ENCODE peak calls at places on chromosomes 6 and 20, in five cellular contexts. One of them, this sample, is unnamed.

GRCh38 chr6:11710221-11710836 is 68.3 kb downstream of the ADTRP start:
- DNase-seq in HepG2: no peak
- DNase-seq in IMR-90: peak
- DNase-seq in H1: no peak
- DNase-seq in K562: no peak
- DNase-seq in this sample: no peak

GRCh38 chr6:131846023-131846663 is 38.3 kb downstream of the ENPP1 start:
- DNase-seq in HepG2: no peak
- DNase-seq in IMR-90: no peak
- DNase-seq in H1: no peak
- DNase-seq in K562: no peak
- DNase-seq in this sample: no peak

GRCh38 chr6:835476-836160 is 142.7 kb upstream of the EXOC2 start:
- DNase-seq in HepG2: no peak
- DNase-seq in IMR-90: no peak
- DNase-seq in H1: no peak
- DNase-seq in K562: no peak
- DNase-seq in this sample: peak

GRCh38 chr6:154197176-154197850 is 158.3 kb downstream of the OPRM1 start:
- DNase-seq in HepG2: no peak
- DNase-seq in IMR-90: peak
- DNase-seq in H1: no peak
- DNase-seq in K562: no peak
- DNase-seq in this sample: no peak

GRCh38 chr6:17226766-17227338 is 54.3 kb upstream of the RBM24 start:
- DNase-seq in HepG2: no peak
- DNase-seq in IMR-90: peak
- DNase-seq in H1: no peak
- DNase-seq in K562: no peak
- DNase-seq in this sample: no peak

GRCh38 chr20:10842116-10842515 is 168.3 kb upstream of the JAG1 start:
- DNase-seq in HepG2: no peak
- DNase-seq in IMR-90: no peak
- DNase-seq in H1: no peak
- DNase-seq in K562: no peak
- DNase-seq in this sample: no peak

GRCh38 chr20:1001981-1002681 is at the start of gene RSPO4:
- DNase-seq in HepG2: no peak
- DNase-seq in IMR-90: no peak
- DNase-seq in H1: peak
- DNase-seq in K562: no peak
- DNase-seq in this sample: no peak

GRCh38 chr6:125095501-125096301 is 57.9 kb upstream of the TPD52L1 start:
- DNase-seq in HepG2: no peak
- DNase-seq in IMR-90: peak
- DNase-seq in H1: no peak
- DNase-seq in K562: no peak
- DNase-seq in this sample: no peak

GRCh38 chr20:60170116-60170515 is 211.9 kb downstream of the CDH26 start:
- DNase-seq in HepG2: no peak
- DNase-seq in IMR-90: no peak
- DNase-seq in H1: no peak
- DNase-seq in K562: no peak
- DNase-seq in this sample: no peak

GRCh38 chr6:47094351-47094925 is 52.3 kb upstream of the ADGRF1 start:
- DNase-seq in HepG2: peak
- DNase-seq in IMR-90: peak
- DNase-seq in H1: no peak
- DNase-seq in K562: no peak
- DNase-seq in this sample: no peak

GRCh38 chr6:73236147-73236750 is 11.0 kb upstream of the KHDC1L start:
- DNase-seq in HepG2: no peak
- DNase-seq in IMR-90: peak
- DNase-seq in H1: no peak
- DNase-seq in K562: no peak
- DNase-seq in this sample: peak

GRCh38 chr20:25025091-25025861 is 32.7 kb downstream of the ACSS1 start:
- DNase-seq in HepG2: no peak
- DNase-seq in IMR-90: no peak
- DNase-seq in H1: no peak
- DNase-seq in K562: no peak
- DNase-seq in this sample: no peak

GRCh38 chr6:85114583-85114939 is 335.3 kb upstream of the NT5E start:
- DNase-seq in HepG2: no peak
- DNase-seq in IMR-90: no peak
- DNase-seq in H1: no peak
- DNase-seq in K562: no peak
- DNase-seq in this sample: no peak

GRCh38 chr20:34040300-34041015 is 46.7 kb downstream of the RALY start:
- DNase-seq in HepG2: no peak
- DNase-seq in IMR-90: no peak
- DNase-seq in H1: no peak
- DNase-seq in K562: no peak
- DNase-seq in this sample: no peak

GRCh38 chr20:34817072-34817471 is 8.4 kb downstream of the NCOA6 start:
- DNase-seq in HepG2: no peak
- DNase-seq in IMR-90: no peak
- DNase-seq in H1: no peak
- DNase-seq in K562: no peak
- DNase-seq in this sample: no peak

GRCh38 chr6:135128268-135128914 is 52.7 kb upstream of the MYB start:
- DNase-seq in HepG2: no peak
- DNase-seq in IMR-90: no peak
- DNase-seq in H1: no peak
- DNase-seq in K562: no peak
- DNase-seq in this sample: no peak

GRCh38 chr20:18276821-18277220 is 11.5 kb upstream of the ZNF133 start:
- DNase-seq in HepG2: peak
- DNase-seq in IMR-90: peak
- DNase-seq in H1: peak
- DNase-seq in K562: peak
- DNase-seq in this sample: peak

GRCh38 chr6:33702345-33702977 is 9.0 kb downstream of the UQCC2 start:
- DNase-seq in HepG2: peak
- DNase-seq in IMR-90: peak
- DNase-seq in H1: no peak
- DNase-seq in K562: peak
- DNase-seq in this sample: peak

GRCh38 chr6:18215436-18215835 is 48.9 kb downstream of the DEK start:
- DNase-seq in HepG2: no peak
- DNase-seq in IMR-90: no peak
- DNase-seq in H1: peak
- DNase-seq in K562: no peak
- DNase-seq in this sample: no peak

GRCh38 chr6:116697475-116697874 is 16.5 kb downstream of the KPNA5 start:
- DNase-seq in HepG2: no peak
- DNase-seq in IMR-90: no peak
- DNase-seq in H1: no peak
- DNase-seq in K562: no peak
- DNase-seq in this sample: no peak

GRCh38 chr6:23013776-23014175 is 444.4 kb downstream of the HDGFL1 start:
- DNase-seq in HepG2: no peak
- DNase-seq in IMR-90: peak
- DNase-seq in H1: no peak
- DNase-seq in K562: no peak
- DNase-seq in this sample: no peak

GRCh38 chr20:57439432-57439831 is 48.2 kb downstream of the RBM38 start:
- DNase-seq in HepG2: no peak
- DNase-seq in IMR-90: no peak
- DNase-seq in H1: no peak
- DNase-seq in K562: no peak
- DNase-seq in this sample: no peak

GRCh38 chr6:20013485-20013884 is 176.3 kb downstream of the ID4 start:
- DNase-seq in HepG2: no peak
- DNase-seq in IMR-90: no peak
- DNase-seq in H1: no peak
- DNase-seq in K562: no peak
- DNase-seq in this sample: no peak

GRCh38 chr6:157442296-157442695 is 61.3 kb downstream of the ZDHHC14 start:
- DNase-seq in HepG2: no peak
- DNase-seq in IMR-90: peak
- DNase-seq in H1: no peak
- DNase-seq in K562: no peak
- DNase-seq in this sample: no peak

GRCh38 chr6:20438462-20439070 is 36.9 kb downstream of the E2F3 start:
- DNase-seq in HepG2: no peak
- DNase-seq in IMR-90: no peak
- DNase-seq in H1: no peak
- DNase-seq in K562: no peak
- DNase-seq in this sample: no peak

GRCh38 chr6:153210083-153210482 is 79.0 kb upstream of the RGS17 start:
- DNase-seq in HepG2: no peak
- DNase-seq in IMR-90: peak
- DNase-seq in H1: no peak
- DNase-seq in K562: no peak
- DNase-seq in this sample: no peak

GRCh38 chr6:27505209-27506027 is 32.5 kb upstream of the ZNF184 start:
- DNase-seq in HepG2: peak
- DNase-seq in IMR-90: peak
- DNase-seq in H1: peak
- DNase-seq in K562: peak
- DNase-seq in this sample: peak

GRCh38 chr6:155419161-155419560 is 36.5 kb downstream of the NOX3 start:
- DNase-seq in HepG2: no peak
- DNase-seq in IMR-90: peak
- DNase-seq in H1: no peak
- DNase-seq in K562: no peak
- DNase-seq in this sample: no peak

GRCh38 chr6:52014391-52014790 is 73.0 kb downstream of the PKHD1 start:
- DNase-seq in HepG2: no peak
- DNase-seq in IMR-90: no peak
- DNase-seq in H1: no peak
- DNase-seq in K562: no peak
- DNase-seq in this sample: no peak

GRCh38 chr20:7171911-7172310 is 404.4 kb downstream of the BMP2 start:
- DNase-seq in HepG2: no peak
- DNase-seq in IMR-90: no peak
- DNase-seq in H1: no peak
- DNase-seq in K562: no peak
- DNase-seq in this sample: no peak

GRCh38 chr20:38249536-38250310 is 10.8 kb downstream of the KIAA1755 start:
- DNase-seq in HepG2: no peak
- DNase-seq in IMR-90: peak
- DNase-seq in H1: no peak
- DNase-seq in K562: no peak
- DNase-seq in this sample: no peak

GRCh38 chr20:475463-476357 is 13.4 kb upstream of the TBC1D20 start:
- DNase-seq in HepG2: no peak
- DNase-seq in IMR-90: no peak
- DNase-seq in H1: no peak
- DNase-seq in K562: no peak
- DNase-seq in this sample: no peak

GRCh38 chr20:4158466-4159050 is 143.2 kb upstream of the RNF24 start:
- DNase-seq in HepG2: no peak
- DNase-seq in IMR-90: no peak
- DNase-seq in H1: no peak
- DNase-seq in K562: no peak
- DNase-seq in this sample: no peak

GRCh38 chr6:40376113-40376650 is 211.0 kb downstream of the LRFN2 start:
- DNase-seq in HepG2: no peak
- DNase-seq in IMR-90: no peak
- DNase-seq in H1: no peak
- DNase-seq in K562: no peak
- DNase-seq in this sample: no peak

GRCh38 chr6:167090171-167090570 is 32.7 kb upstream of the CCR6 start:
- DNase-seq in HepG2: no peak
- DNase-seq in IMR-90: no peak
- DNase-seq in H1: no peak
- DNase-seq in K562: no peak
- DNase-seq in this sample: no peak

GRCh38 chr20:63538204-63539091 is 1.3 kb upstream of the PTK6 start:
- DNase-seq in HepG2: peak
- DNase-seq in IMR-90: peak
- DNase-seq in H1: no peak
- DNase-seq in K562: no peak
- DNase-seq in this sample: peak

GRCh38 chr20:6122873-6123649 is at the start of gene FERMT1:
- DNase-seq in HepG2: peak
- DNase-seq in IMR-90: peak
- DNase-seq in H1: peak
- DNase-seq in K562: no peak
- DNase-seq in this sample: peak

GRCh38 chr6:129849456-129849855 is 11.7 kb downstream of the TMEM244 start:
- DNase-seq in HepG2: no peak
- DNase-seq in IMR-90: peak
- DNase-seq in H1: no peak
- DNase-seq in K562: no peak
- DNase-seq in this sample: no peak
- TF ChIP-seq MAFK in HepG2: peak
- TF ChIP-seq MAFK in IMR-90: peak
- TF ChIP-seq MAFK in H1: no peak
- TF ChIP-seq MAFK in K562: peak
- TF ChIP-seq MAFK in this sample: peak

GRCh38 chr6:141203902-141204575 is 928.7 kb upstream of the GJE1 start:
- DNase-seq in HepG2: no peak
- DNase-seq in IMR-90: peak
- DNase-seq in H1: no peak
- DNase-seq in K562: no peak
- DNase-seq in this sample: no peak
- TF ChIP-seq MAFK in HepG2: peak
- TF ChIP-seq MAFK in IMR-90: peak
- TF ChIP-seq MAFK in H1: no peak
- TF ChIP-seq MAFK in K562: peak
- TF ChIP-seq MAFK in this sample: peak

GRCh38 chr20:49976542-49976941 is 6.2 kb upstream of the SNAI1 start:
- DNase-seq in HepG2: peak
- DNase-seq in IMR-90: peak
- DNase-seq in H1: no peak
- DNase-seq in K562: no peak
- DNase-seq in this sample: no peak
- TF ChIP-seq MAFK in HepG2: no peak
- TF ChIP-seq MAFK in IMR-90: no peak
- TF ChIP-seq MAFK in H1: no peak
- TF ChIP-seq MAFK in K562: no peak
- TF ChIP-seq MAFK in this sample: no peak

DNA sequence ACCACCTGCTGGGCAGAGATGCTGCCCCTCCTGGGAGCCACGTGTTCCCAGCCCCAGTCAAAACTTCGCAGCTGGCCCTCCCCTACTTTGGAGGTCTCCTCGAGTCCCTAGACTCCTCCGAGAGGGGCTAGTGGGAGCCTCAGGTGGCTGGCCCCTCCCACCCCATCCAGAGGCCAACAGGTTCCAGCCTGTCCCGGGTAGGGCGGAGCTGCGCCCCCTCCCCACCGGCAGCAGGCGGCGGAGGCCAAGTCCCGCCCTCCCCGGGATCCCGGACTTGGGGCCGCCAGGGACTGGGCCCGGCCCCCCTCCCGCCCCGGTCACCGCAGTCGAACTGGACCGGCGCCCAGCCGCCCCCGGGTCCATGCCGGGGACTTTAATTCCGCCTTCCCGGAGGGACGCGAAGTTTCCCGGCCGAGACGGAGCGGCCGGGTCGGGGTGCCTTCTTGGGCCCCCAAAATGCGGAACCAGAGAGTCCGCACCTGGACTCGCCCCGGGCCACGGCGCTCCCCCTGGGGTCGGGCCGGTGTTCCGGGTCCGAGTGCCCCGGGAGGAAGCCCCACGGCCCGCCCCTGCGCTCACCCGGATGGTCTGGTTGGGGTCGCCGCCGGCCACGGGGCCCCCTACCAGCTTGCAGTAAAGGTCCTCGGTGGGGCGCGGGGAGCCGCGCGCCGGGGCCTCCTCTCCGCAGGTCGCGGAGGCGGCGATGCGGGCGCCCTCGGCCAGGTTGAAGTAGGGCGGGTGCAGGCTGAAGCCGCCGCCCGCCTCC is 559 bp downstream of the LAMA5 start:
- DNase-seq in HepG2: peak
- DNase-seq in IMR-90: no peak
- DNase-seq in H1: peak
- DNase-seq in K562: peak
- DNase-seq in this sample: peak
- TF ChIP-seq MAFK in HepG2: no peak
- TF ChIP-seq MAFK in IMR-90: no peak
- TF ChIP-seq MAFK in H1: no peak
- TF ChIP-seq MAFK in K562: no peak
- TF ChIP-seq MAFK in this sample: no peak